ENCODE peak calls at places on chromosomes 1 and 21, in five cellular contexts. M is ovary, D is suprapubic skin, A is sigmoid colon, F is transverse colon. S is an unnamed sample.

GRCh38 chr1:92482665-92483441 is 3.9 kb downstream of the GFI1 start:
- DNase-seq in M (no peak), D (peak), A (no peak), F (peak), S (no peak)

GRCh38 chr1:15036101-15036500 is 117.4 kb upstream of the TMEM51 start:
- DNase-seq in M (no peak), D (no peak), A (no peak), F (no peak), S (no peak)

GRCh38 chr1:31936278-31936965 is 1.7 kb downstream of the PTP4A2 start:
- DNase-seq in M (no peak), D (no peak), A (no peak), F (no peak), S (no peak)

GRCh38 chr1:50080904-50081586 is 27.7 kb upstream of the ELAVL4 start:
- DNase-seq in M (no peak), D (no peak), A (no peak), F (no peak), S (no peak)

GRCh38 chr21:32307706-32308105 is 9.1 kb downstream of the MRAP start:
- DNase-seq in M (no peak), D (peak), A (no peak), F (no peak), S (no peak)

GRCh38 chr1:46569116-46569515 is 17.7 kb upstream of the KNCN start:
- DNase-seq in M (no peak), D (no peak), A (no peak), F (no peak), S (no peak)

GRCh38 chr1:30334767-30335166 is 388.6 kb downstream of the MATN1 start:
- DNase-seq in M (no peak), D (peak), A (no peak), F (no peak), S (peak)

GRCh38 chr1:38084113-38084512 is 37.5 kb upstream of the POU3F1 start:
- DNase-seq in M (no peak), D (no peak), A (no peak), F (no peak), S (no peak)

GRCh38 chr1:12618661-12619395 is 818 bp upstream of the DHRS3 start:
- DNase-seq in M (peak), D (no peak), A (peak), F (peak), S (peak)

GRCh38 chr21:46608672-46609111 is 3.8 kb upstream of the S100B start:
- DNase-seq in M (no peak), D (no peak), A (no peak), F (no peak), S (no peak)

GRCh38 chr1:90480271-90480835 is 236.7 kb downstream of the BARHL2 start:
- DNase-seq in M (no peak), D (no peak), A (no peak), F (no peak), S (no peak)

GRCh38 chr1:203954788-203955552 is 93.6 kb downstream of the SNRPE start:
- DNase-seq in M (no peak), D (no peak), A (no peak), F (no peak), S (no peak)

GRCh38 chr21:32392880-32393676 is at the start of gene URB1:
- DNase-seq in M (peak), D (peak), A (peak), F (peak), S (peak)

GRCh38 chr1:202165267-202165941 is 5.0 kb upstream of the PTPN7 start:
- DNase-seq in M (peak), D (no peak), A (no peak), F (no peak), S (no peak)

GRCh38 chr1:27772071-27772470 is 948 bp upstream of the STX12 start:
- DNase-seq in M (no peak), D (no peak), A (no peak), F (no peak), S (no peak)

GRCh38 chr1:58596631-58597052 is 19.6 kb upstream of the TACSTD2 start:
- DNase-seq in M (no peak), D (no peak), A (no peak), F (no peak), S (no peak)

GRCh38 chr1:241485554-241485992 is 34.0 kb downstream of the FH start:
- DNase-seq in M (no peak), D (no peak), A (no peak), F (no peak), S (no peak)

GRCh38 chr21:41426656-41427311 is 745 bp downstream of the MX1 start:
- DNase-seq in M (peak), D (no peak), A (no peak), F (no peak), S (no peak)

GRCh38 chr21:35643176-35643575 is 417.1 kb downstream of the SETD4 start:
- DNase-seq in M (no peak), D (no peak), A (no peak), F (no peak), S (no peak)

DNA sequence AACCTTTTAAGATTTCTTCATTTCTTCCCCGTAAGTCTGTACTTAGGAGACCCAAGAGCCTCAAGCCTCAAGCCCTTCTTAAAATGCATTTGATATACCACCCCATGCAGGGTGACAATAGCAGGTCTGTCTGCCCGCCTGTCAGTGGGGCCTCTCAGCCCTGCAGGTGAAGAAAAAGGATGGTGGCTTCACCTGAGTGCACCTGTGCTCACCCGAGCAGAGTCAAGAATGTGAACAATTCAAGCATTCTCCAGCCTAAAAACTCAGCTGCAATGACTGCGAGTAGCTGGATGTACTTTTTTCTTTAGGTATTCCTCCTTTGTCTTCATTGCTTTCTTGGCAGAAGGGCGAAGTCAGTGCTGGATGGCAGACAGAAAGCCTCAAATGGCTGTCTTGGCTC is 203.3 kb downstream of the LMX1A start:
- DNase-seq in M (no peak), D (no peak), A (no peak), F (no peak), S (no peak)
- TF ChIP-seq EP300 in M (no peak), D (no peak), A (no peak), F (no peak), S (no peak)

DNA sequence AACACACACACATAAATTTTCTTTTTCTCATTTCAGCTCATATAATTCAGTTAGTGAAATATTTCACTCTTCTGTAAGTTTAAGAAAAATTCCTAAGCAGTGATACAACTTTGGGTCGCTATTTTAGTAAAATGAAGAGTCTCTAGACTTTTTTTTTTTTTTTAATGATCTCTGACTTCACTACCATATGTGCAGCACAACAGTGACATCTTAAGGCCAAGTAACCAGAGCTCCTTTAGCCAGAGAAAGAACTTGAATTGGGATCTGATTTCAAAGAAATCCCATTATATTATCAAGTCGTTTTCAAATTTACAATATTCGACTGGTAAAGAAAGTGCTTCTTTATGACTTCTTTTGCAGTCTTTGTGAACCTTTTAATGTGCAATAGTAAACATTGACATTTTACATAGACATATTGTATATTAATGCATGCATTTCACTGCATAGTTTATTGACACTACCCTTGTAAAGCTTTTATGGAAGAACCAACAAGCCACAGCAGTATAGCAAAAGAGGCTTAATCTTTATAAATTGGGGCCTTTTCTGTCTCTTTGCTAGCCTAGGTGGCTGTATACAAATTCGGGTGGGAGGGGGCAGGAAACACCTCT is 62.2 kb downstream of the LRRC40 start:
- DNase-seq in M (no peak), D (no peak), A (no peak), F (no peak), S (no peak)
- TF ChIP-seq CTCF in M (no peak), D (no peak), A (no peak), F (no peak), S (no peak)

GRCh38 chr1:44701141-44701573 is 26.6 kb downstream of the ARMH1 start:
- DNase-seq in M (no peak), D (no peak), A (no peak), F (no peak), S (no peak)
- TF ChIP-seq EP300 in M (no peak), D (no peak), A (no peak), F (no peak), S (no peak)

DNA sequence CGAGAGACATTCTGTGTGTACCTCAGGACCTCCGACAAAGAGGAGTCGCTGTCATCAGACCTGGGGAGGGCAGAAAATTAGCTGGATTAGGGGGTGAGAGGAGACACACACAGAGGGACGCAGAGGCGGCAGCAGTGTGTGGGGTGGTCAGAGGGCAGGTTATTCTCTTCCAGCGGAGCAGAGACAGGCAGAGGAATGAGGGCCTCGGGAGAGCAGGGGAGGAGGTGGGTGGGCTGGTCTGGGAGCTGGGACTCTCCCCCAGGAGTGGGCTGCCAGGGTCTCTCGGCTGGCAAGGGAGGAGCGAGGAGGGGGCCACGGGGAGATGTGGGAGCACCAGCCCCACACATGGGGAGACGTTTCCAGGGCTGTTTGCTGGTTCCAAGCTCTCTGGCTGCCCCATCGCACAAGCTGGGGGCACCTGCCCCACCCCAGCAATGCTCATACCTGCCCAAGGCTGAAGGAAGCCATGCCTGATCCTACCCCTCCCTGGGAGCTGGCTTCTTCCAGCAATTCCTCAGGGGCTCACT is 40.4 kb downstream of the KIF21B start:
- DNase-seq in M (no peak), D (no peak), A (no peak), F (no peak), S (no peak)
- TF ChIP-seq CTCF in M (no peak), D (no peak), A (no peak), F (no peak), S (no peak)

GRCh38 chr1:181089777-181090505 is 1.4 kb downstream of the IER5 start:
- DNase-seq in M (peak), D (peak), A (peak), F (peak), S (peak)
- TF ChIP-seq EP300 in M (peak), D (no peak), A (no peak), F (no peak), S (no peak)